ENCODE peak calls at places on chromosomes 16 and 17, in five cellular contexts. Z is head of caudate nucleus; A is brain microvascular endothelial cell; R is activated CD8-positive, alpha-beta memory T cell treated with anti-CD3 and anti-CD28 coated beads, Interleukin-2, amount 50 U/mL, for 4 hours; X is prostate gland. Q is an unnamed sample.

GRCh38 chr16:50498756-50499155 is 49.4 kb upstream of the NKD1 start:
- DNase-seq in R (no peak), X (no peak), Z (no peak), A (no peak), Q (no peak)

GRCh38 chr16:22300427-22301071 is 3.3 kb downstream of the POLR3E start:
- DNase-seq in X (peak; percentile 46), A (peak; percentile 45), Z (peak; percentile 81), R (peak; percentile 40), Q (peak; percentile 50)

GRCh38 chr16:47721016-47721673 is 260.0 kb downstream of the PHKB start:
- DNase-seq in A (no peak), X (no peak), Z (no peak), R (no peak), Q (no peak)

GRCh38 chr17:5399767-5400166 is 19.7 kb downstream of the NUP88 start:
- DNase-seq in Z (no peak), R (no peak), X (no peak), A (no peak), Q (no peak)

GRCh38 chr16:67967183-67967955 is 1.1 kb downstream of the SLC12A4 start:
- DNase-seq in X (no peak), R (no peak), Z (no peak), A (peak; percentile 47), Q (no peak)

GRCh38 chr17:6698004-6698403 is 15.2 kb downstream of the SLC13A5 start:
- DNase-seq in X (no peak), A (no peak), Z (no peak), R (no peak), Q (no peak)

GRCh38 chr17:68580236-68580903 is 20.8 kb downstream of the FAM20A start:
- DNase-seq in X (no peak), R (no peak), Z (no peak), A (no peak), Q (no peak)

GRCh38 chr17:81002409-81003361 is 11.0 kb downstream of the CHMP6 start:
- DNase-seq in X (no peak), R (no peak), Z (peak; percentile 62), A (no peak), Q (peak; percentile 28)

GRCh38 chr16:77723108-77723514 is 797 bp downstream of the NUDT7 start:
- DNase-seq in X (no peak), R (no peak), Z (peak; percentile 21), A (no peak), Q (no peak)

GRCh38 chr17:64066709-64067108 is 46.3 kb upstream of the ICAM2 start:
- DNase-seq in X (no peak), Z (no peak), R (no peak), A (no peak), Q (no peak)

GRCh38 chr17:21300601-21301571 is 16.4 kb downstream of the MAP2K3 start:
- DNase-seq in R (no peak), X (no peak), A (no peak), Z (no peak), Q (no peak)

GRCh38 chr16:89201467-89202377 is 1.4 kb upstream of the SLC22A31 start:
- DNase-seq in A (peak; percentile 41), Z (no peak), R (peak; percentile 80), X (peak; percentile 89), Q (peak; percentile 6)

GRCh38 chr17:67998466-67998865 is 2.2 kb upstream of the C17orf58 start:
- DNase-seq in X (no peak), R (no peak), A (no peak), Z (no peak), Q (no peak)

GRCh38 chr16:11149011-11149616 is 106.9 kb downstream of the SOCS1 start:
- DNase-seq in R (no peak), A (peak; percentile 12), Z (no peak), X (no peak), Q (no peak)

GRCh38 chr16:22126037-22126558 is 33.8 kb downstream of the VWA3A start:
- DNase-seq in Z (no peak), R (no peak), A (no peak), X (no peak), Q (no peak)